ENCODE peak calls at places on chromosome 11, in ten cellular contexts. K, T, B, J, V, U, W, R, H and A are unnamed samples.

GRCh38 chr11:66891849-66892660 is 35.2 kb downstream of the LRFN4 start:
- DNase-seq in K (peak; percentile 87), T (no peak), B (no peak), J (no peak), V (peak; percentile 97), U (no peak), W (peak; percentile 99), R (peak; percentile 95), H (peak; percentile 80), A (peak; percentile 97)

GRCh38 chr11:15673408-15673811 is 558.7 kb downstream of the INSC start:
- DNase-seq in K (no peak), T (no peak), B (no peak), J (no peak), V (no peak), U (no peak), W (no peak), R (no peak), H (no peak), A (no peak)

GRCh38 chr11:73729594-73730206 is 31.2 kb downstream of the RAB6A start:
- DNase-seq in K (no peak), T (peak; percentile 56), B (peak; percentile 67), J (no peak), V (peak; percentile 9), U (no peak), W (no peak), R (peak; percentile 8), H (peak; percentile 56), A (no peak)

GRCh38 chr11:20754957-20755356 is 85.6 kb downstream of the NELL1 start:
- DNase-seq in K (no peak), T (no peak), B (peak; percentile 52), J (no peak), V (no peak), U (no peak), W (no peak), R (no peak), H (no peak), A (no peak)

GRCh38 chr11:109729761-109730160 is 307.8 kb downstream of the C11orf87 start:
- DNase-seq in K (no peak), T (no peak), B (peak; percentile 18), J (no peak), V (no peak), U (no peak), W (no peak), R (no peak), H (peak; percentile 14), A (no peak)

GRCh38 chr11:70377645-70378044 is 20.7 kb upstream of the CTTN start:
- DNase-seq in K (no peak), T (no peak), B (no peak), J (no peak), V (no peak), U (no peak), W (no peak), R (no peak), H (no peak), A (no peak)

GRCh38 chr11:40467771-40468170 is 991.7 kb downstream of the LRRC4C start:
- DNase-seq in K (no peak), T (no peak), B (no peak), J (no peak), V (no peak), U (no peak), W (no peak), R (no peak), H (no peak), A (no peak)

GRCh38 chr11:108647701-108648527 is 17.0 kb upstream of the DDX10 start:
- DNase-seq in K (peak; percentile 92), T (peak; percentile 42), B (peak; percentile 74), J (no peak), V (peak; percentile 87), U (peak; percentile 60), W (peak; percentile 81), R (peak; percentile 65), H (peak; percentile 53), A (peak; percentile 66)

GRCh38 chr11:67373916-67374570 is 645 bp upstream of the CLCF1 start:
- DNase-seq in K (peak; percentile 98), T (no peak), B (peak; percentile 77), J (peak; percentile 86), V (peak; percentile 98), U (peak; percentile 89), W (peak; percentile 96), R (peak; percentile 96), H (peak; percentile 96), A (peak; percentile 98)

GRCh38 chr11:2414616-2415015 is 14.1 kb downstream of the TSSC4 start:
- DNase-seq in K (no peak), T (no peak), B (no peak), J (peak; percentile 86), V (no peak), U (no peak), W (no peak), R (no peak), H (no peak), A (no peak)
- TF ChIP-seq CTCF in K (no peak), T (no peak), B (no peak), J (no peak), V (no peak), U (no peak), W (no peak), R (no peak), H (no peak), A (no peak)

GRCh38 chr11:86117706-86118050 is 48.8 kb upstream of the PICALM start:
- DNase-seq in K (no peak), T (no peak), B (no peak), J (no peak), V (peak; percentile 24), U (no peak), W (no peak), R (no peak), H (no peak), A (no peak)

GRCh38 chr11:86116386-86116726 is 47.5 kb upstream of the PICALM start:
- DNase-seq in K (peak; percentile 93), T (no peak), B (no peak), J (no peak), V (peak; percentile 89), U (no peak), W (peak; percentile 98), R (peak; percentile 64), H (peak; percentile 23), A (peak; percentile 81)

GRCh38 chr11:86118201-86118600 is 49.3 kb upstream of the PICALM start:
- DNase-seq in K (no peak), T (no peak), B (no peak), J (no peak), V (no peak), U (no peak), W (no peak), R (no peak), H (no peak), A (no peak)

GRCh38 chr11:86116996-86117705 is 48.3 kb upstream of the PICALM start:
- DNase-seq in K (peak; percentile 56), T (no peak), B (no peak), J (no peak), V (peak; percentile 77), U (no peak), W (peak; percentile 65), R (no peak), H (no peak), A (peak; percentile 41)

DNA sequence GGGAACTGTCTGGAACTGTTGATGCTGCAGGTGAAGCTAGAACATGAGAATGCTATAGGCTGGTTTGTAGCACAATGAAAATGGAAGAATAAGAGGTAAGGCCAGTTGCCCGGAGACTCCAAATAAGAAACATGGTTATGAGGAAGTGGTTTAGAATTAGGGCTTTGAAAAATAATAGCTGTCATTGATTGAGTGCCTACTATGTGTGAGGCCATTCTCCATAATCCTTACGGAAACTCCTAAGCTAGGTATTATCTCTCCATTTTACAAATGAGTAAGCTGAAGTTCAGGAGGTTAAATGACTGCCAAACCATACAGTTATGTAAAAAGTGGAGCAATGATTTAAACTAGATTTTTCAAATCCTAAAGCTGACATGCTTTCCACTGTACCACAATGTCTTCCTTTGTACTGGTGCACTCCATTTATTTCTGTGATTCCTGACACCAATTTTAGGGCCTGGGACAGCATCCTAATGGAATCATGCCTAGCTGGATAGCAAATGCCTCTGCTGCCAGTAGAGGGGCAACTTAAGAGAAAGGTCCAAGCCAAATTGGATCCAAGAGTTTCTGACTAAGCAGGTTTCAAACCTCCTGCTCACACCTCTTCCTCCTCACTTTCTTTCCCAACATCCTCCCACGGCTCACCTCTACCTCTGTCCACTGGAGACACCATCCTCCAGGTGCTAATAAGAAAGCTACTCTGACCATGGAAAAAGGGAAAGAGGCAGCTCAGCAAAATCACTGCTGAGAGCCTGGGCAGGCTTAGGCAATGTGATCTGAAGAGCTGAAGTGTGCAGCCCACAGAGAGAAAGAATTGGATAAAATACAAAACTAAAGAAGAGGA is 46.9 kb upstream of the PICALM start:
- DNase-seq in K (peak; percentile 39), T (no peak), B (no peak), J (no peak), V (peak; percentile 47), U (no peak), W (peak; percentile 62), R (no peak), H (peak; percentile 28), A (peak; percentile 16)
- TF ChIP-seq CTCF in K (peak; percentile 23), T (no peak), B (no peak), J (no peak), V (peak; percentile 9), U (no peak), W (no peak), R (no peak), H (no peak), A (peak; percentile 39)

DNA sequence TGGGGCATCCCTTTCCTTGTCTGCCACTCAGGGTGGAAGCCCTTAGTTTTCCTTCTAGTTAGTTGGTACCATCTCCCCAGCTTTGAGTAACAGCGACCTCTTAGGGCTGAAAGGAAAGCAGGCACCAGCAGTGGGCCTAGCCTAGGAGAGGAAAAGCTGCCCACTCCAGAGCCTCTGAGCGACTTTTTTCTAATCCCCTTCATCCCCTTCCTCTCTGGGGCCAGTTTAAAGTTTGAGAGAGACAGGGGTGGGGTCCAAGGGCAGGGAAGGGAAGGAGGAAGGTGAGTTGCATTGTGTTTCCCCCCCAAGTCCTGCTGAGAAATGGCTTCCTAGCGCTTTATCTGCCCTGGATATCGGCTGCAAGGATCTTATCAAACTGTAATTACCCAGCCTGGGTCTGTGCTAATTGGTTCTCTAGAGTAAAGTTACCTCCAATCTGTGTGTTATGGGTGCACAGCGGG is 573.9 kb upstream of the CADM1 start:
- DNase-seq in K (no peak), T (no peak), B (peak; percentile 41), J (no peak), V (no peak), U (no peak), W (peak; percentile 20), R (no peak), H (no peak), A (no peak)
- TF ChIP-seq CTCF in K (no peak), T (no peak), B (peak; percentile 18), J (no peak), V (no peak), U (peak; percentile 23), W (peak; percentile 52), R (no peak), H (no peak), A (no peak)

DNA sequence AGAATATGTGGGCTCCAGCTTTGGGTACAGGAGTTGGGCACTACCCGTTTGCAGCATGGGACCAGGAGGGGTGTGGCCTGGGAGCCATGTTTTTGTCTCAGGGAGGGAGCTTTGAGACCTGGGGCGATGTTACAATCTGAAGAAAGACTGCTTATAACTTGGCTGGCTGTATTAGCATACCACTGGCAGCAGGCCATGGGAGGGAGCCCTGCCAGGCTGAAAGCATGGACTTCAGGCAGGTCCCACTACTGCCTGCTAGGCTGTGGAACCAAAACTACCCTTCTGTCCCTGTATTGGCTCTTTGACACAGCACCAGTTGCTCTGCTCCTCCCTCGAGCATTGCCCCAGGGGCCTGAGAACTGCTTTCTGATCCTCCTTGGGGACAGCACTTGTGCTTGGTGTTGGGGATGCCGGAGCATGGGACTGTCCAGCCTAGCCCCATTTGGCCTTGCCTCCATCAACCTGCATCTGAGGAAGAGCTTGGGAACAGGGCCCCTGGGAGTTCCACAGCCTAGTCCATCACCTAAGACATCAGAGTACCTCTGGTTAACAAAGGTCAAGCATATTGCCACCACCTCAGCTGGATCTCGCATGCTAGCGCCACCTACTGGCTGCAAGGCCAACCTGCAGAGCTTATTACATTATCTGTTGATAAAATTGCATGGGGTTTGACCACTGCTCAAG is 217.4 kb downstream of the SBF2 start:
- DNase-seq in K (peak; percentile 88), T (no peak), B (peak; percentile 77), J (no peak), V (peak; percentile 54), U (no peak), W (peak; percentile 63), R (peak; percentile 5), H (peak; percentile 30), A (peak; percentile 11)
- TF ChIP-seq CTCF in K (peak; percentile 68), T (peak; percentile 23), B (peak; percentile 89), J (peak; percentile 46), V (peak; percentile 67), U (peak; percentile 61), W (peak; percentile 44), R (peak; percentile 42), H (peak; percentile 63), A (peak; percentile 88)